ENCODE peak calls at places on chromosomes 4 and X, in ten cellular contexts. L is left lung, F is suprapubic skin, Z is K562, N is choroid plexus epithelial cell, K is mucosa of descending colon, U is GM13976, M is OCI-LY7, H is AG10803, I is hepatocyte. C is an unnamed sample.

GRCh38 chrX:14829643-14830042 is 43.2 kb downstream of the FANCB start:
- DNase-seq in L (no peak), F (no peak), Z (no peak), N (no peak), K (no peak), U (no peak), M (no peak), H (no peak), I (no peak), C (no peak)

GRCh38 chrX:115968436-115969252 is 201.9 kb upstream of the AGTR2 start:
- DNase-seq in L (peak; percentile 79), F (no peak), Z (no peak), N (peak; percentile 17), K (peak; percentile 62), U (peak; percentile 52), M (no peak), H (no peak), I (peak; percentile 77), C (no peak)

GRCh38 chr4:88660446-88661294 is 37.0 kb downstream of the NAP1L5 start:
- DNase-seq in L (no peak), F (no peak), Z (no peak), N (peak; percentile 34), K (peak; percentile 24), U (no peak), M (no peak), H (peak; percentile 77), I (no peak), C (no peak)

GRCh38 chrX:37783284-37783683 is 3.4 kb downstream of the CYBB start:
- DNase-seq in L (peak; percentile 76), F (no peak), Z (no peak), N (no peak), K (no peak), U (no peak), M (no peak), H (no peak), I (no peak), C (no peak)

GRCh38 chrX:67480789-67481188 is 63.0 kb upstream of the AR start:
- DNase-seq in L (no peak), F (no peak), Z (no peak), N (no peak), K (no peak), U (no peak), M (no peak), H (no peak), I (no peak), C (no peak)

GRCh38 chrX:316351-317325 is 2.0 kb downstream of the GTPBP6 start:
- DNase-seq in L (peak; percentile 84), F (peak; percentile 70), Z (no peak), N (no peak), K (peak; percentile 21), U (no peak), M (no peak), H (no peak), I (no peak), C (no peak)

GRCh38 chrX:17525762-17526555 is 151.0 kb downstream of the NHS start:
- DNase-seq in L (no peak), F (no peak), Z (no peak), N (no peak), K (no peak), U (no peak), M (no peak), H (peak; percentile 91), I (no peak), C (no peak)

GRCh38 chrX:131216828-131217227 is 72.3 kb downstream of the IGSF1 start:
- DNase-seq in L (no peak), F (no peak), Z (no peak), N (no peak), K (no peak), U (no peak), M (no peak), H (no peak), I (no peak), C (no peak)

GRCh38 chrX:41602946-41603345 is 85.8 kb upstream of the GPR34 start:
- DNase-seq in L (no peak), F (no peak), Z (no peak), N (peak; percentile 23), K (no peak), U (no peak), M (no peak), H (peak; percentile 15), I (no peak), C (no peak)

GRCh38 chrX:131060147-131060546 is 2.0 kb downstream of the ARHGAP36 start:
- DNase-seq in L (no peak), F (no peak), Z (no peak), N (no peak), K (peak; percentile 24), U (no peak), M (no peak), H (no peak), I (no peak), C (no peak)

GRCh38 chr4:17962171-17962570 is 59.4 kb downstream of the LCORL start:
- DNase-seq in L (no peak), F (no peak), Z (no peak), N (no peak), K (no peak), U (no peak), M (no peak), H (peak; percentile 73), I (no peak), C (no peak)

GRCh38 chr4:187586892-187587291 is 408.7 kb upstream of the ZFP42 start:
- DNase-seq in L (no peak), F (no peak), Z (no peak), N (no peak), K (no peak), U (no peak), M (no peak), H (peak; percentile 29), I (no peak), C (no peak)

GRCh38 chrX:2383735-2384134 is 117.0 kb downstream of the DHRSX start:
- DNase-seq in L (no peak), F (no peak), Z (no peak), N (no peak), K (peak; percentile 48), U (no peak), M (no peak), H (no peak), I (peak; percentile 37), C (no peak)

GRCh38 chr4:152189451-152190179 is 346.3 kb downstream of the FBXW7 start:
- DNase-seq in L (no peak), F (no peak), Z (no peak), N (no peak), K (no peak), U (peak; percentile 24), M (peak; percentile 54), H (no peak), I (no peak), C (no peak)

GRCh38 chr4:8110071-8110986 is 48.3 kb downstream of the ABLIM2 start:
- DNase-seq in L (peak; percentile 72), F (no peak), Z (peak; percentile 44), N (peak; percentile 41), K (no peak), U (no peak), M (peak; percentile 41), H (no peak), I (peak; percentile 51), C (no peak)

GRCh38 chr4:26573389-26573794 is 10.5 kb upstream of the TBC1D19 start:
- DNase-seq in L (no peak), F (no peak), Z (no peak), N (peak; percentile 44), K (no peak), U (no peak), M (peak; percentile 33), H (no peak), I (no peak), C (no peak)

DNA sequence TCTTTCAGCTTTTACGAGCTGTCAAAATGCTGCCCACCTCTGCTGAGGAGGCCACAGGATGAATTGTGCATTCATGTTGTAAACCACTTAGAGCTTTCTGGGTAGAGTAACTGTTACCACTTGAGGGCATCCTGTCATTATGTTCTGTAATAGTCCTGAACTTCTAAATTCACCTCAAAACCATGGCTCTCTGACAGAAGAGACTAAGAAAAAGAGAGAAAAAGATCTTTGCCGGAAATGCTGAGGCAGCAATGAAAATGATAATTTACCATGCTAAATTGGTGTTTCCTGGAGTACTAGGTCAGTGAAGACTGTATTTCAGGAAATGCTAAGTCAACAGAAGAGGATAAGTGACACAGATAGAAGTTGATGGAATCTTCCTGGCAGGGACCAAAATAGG is 942.3 kb upstream of the SLIT2 start:
- DNase-seq in L (no peak), F (no peak), Z (no peak), N (peak; percentile 86), K (no peak), U (no peak), M (no peak), H (peak; percentile 76), I (peak; percentile 18), C (no peak)
- TF ChIP-seq CTCF in L (no peak), F (no peak), Z (no peak), N (peak; percentile 65), K (no peak), U (no peak), M (peak; percentile 47), H (peak; percentile 72), I (peak; percentile 43), C (no peak)

GRCh38 chr4:86848136-86848535 is 1.0 kb downstream of the SLC10A6 start:
- DNase-seq in L (no peak), F (no peak), Z (no peak), N (no peak), K (no peak), U (no peak), M (no peak), H (peak; percentile 72), I (no peak), C (no peak)
- TF ChIP-seq CTCF in L (no peak), F (no peak), Z (no peak), N (no peak), K (no peak), U (no peak), M (no peak), H (no peak), I (no peak), C (no peak)

GRCh38 chrX:153374426-153374825 is 26.7 kb downstream of the PNMA6E start:
- DNase-seq in L (no peak), F (no peak), Z (no peak), N (peak; percentile 11), K (no peak), U (no peak), M (peak; percentile 29), H (no peak), I (no peak), C (no peak)
- TF ChIP-seq CTCF in L (no peak), F (no peak), Z (no peak), N (peak; percentile 39), K (no peak), U (no peak), M (peak; percentile 69), H (no peak), I (no peak), C (no peak)

GRCh38 chr4:33381806-33382205 is 2661.6 kb downstream of the PCDH7 start:
- DNase-seq in L (no peak), F (no peak), Z (no peak), N (no peak), K (no peak), U (no peak), M (no peak), H (no peak), I (peak; percentile 20), C (no peak)

GRCh38 chr4:33390977-33391376 is 2670.8 kb downstream of the PCDH7 start:
- DNase-seq in L (no peak), F (no peak), Z (no peak), N (no peak), K (no peak), U (no peak), M (no peak), H (no peak), I (no peak), C (no peak)

DNA sequence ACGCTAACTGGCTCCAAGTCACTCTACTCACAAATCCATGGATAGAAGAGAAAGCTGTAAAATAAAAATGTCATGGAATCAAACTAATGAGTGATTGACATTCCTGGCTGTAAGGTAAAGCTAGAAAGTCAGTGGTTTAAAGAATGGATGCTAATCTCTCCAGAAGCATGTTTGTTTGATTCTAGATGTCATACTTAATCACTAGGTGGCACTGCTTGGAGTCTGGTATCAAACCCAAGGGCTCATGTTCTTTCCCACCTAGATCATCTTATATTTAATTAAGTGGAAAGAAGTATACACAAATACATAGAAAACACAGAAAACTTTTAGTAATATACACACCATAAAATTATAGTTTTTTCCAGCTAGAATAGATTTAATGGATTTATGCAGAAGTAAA is 2666.6 kb downstream of the PCDH7 start:
- DNase-seq in L (no peak), F (no peak), Z (no peak), N (peak; percentile 5), K (no peak), U (no peak), M (no peak), H (no peak), I (no peak), C (no peak)
- TF ChIP-seq CTCF in L (no peak), F (no peak), Z (no peak), N (peak; percentile 15), K (no peak), U (no peak), M (peak; percentile 37), H (no peak), I (peak; percentile 17), C (no peak)